ENCODE peak calls at places on chromosomes 6 and 20, in seven cellular contexts. O is A549, E is heart left ventricle, W is cardiac muscle cell, P is H7, I is mucosa of descending colon, Y is stomach. U is an unnamed sample.

GRCh38 chr20:37651932-37652331 is 41.9 kb upstream of the CTNNBL1 start:
- DNase-seq in O (peak; percentile 43), E (peak; percentile 58), W (peak; percentile 59), P (peak; percentile 80), I (peak; percentile 40), Y (peak; percentile 71), U (no peak)

GRCh38 chr20:973785-974194 is 28.3 kb downstream of the RSPO4 start:
- DNase-seq in O (peak; percentile 60), E (no peak), W (peak; percentile 72), P (peak; percentile 82), I (no peak), Y (no peak), U (no peak)

GRCh38 chr6:56448056-56448455 is 194.6 kb downstream of the DST start:
- DNase-seq in O (no peak), E (no peak), W (peak; percentile 11), P (no peak), I (no peak), Y (no peak), U (no peak)

GRCh38 chr6:81838031-81838430 is 85.5 kb upstream of the TENT5A start:
- DNase-seq in O (peak; percentile 58), E (no peak), W (peak; percentile 68), P (no peak), I (no peak), Y (no peak), U (no peak)

GRCh38 chr6:155216312-155217028 is 47.3 kb upstream of the CLDN20 start:
- DNase-seq in O (no peak), E (no peak), W (no peak), P (peak; percentile 69), I (no peak), Y (no peak), U (no peak)

GRCh38 chr6:8102122-8102958 is at the start of gene EEF1E1:
- DNase-seq in O (peak; percentile 94), E (peak; percentile 94), W (peak; percentile 95), P (peak; percentile 95), I (peak; percentile 98), Y (peak; percentile 97), U (peak; percentile 92)

GRCh38 chr20:10508060-10508459 is 73.0 kb downstream of the SLX4IP start:
- DNase-seq in O (no peak), E (no peak), W (peak; percentile 44), P (no peak), I (no peak), Y (no peak), U (no peak)

GRCh38 chr6:16849280-16850210 is 88.3 kb upstream of the ATXN1 start:
- DNase-seq in O (peak; percentile 9), E (no peak), W (peak; percentile 43), P (no peak), I (no peak), Y (no peak), U (no peak)

GRCh38 chr20:19588731-19589130 is 169.3 kb upstream of the RIN2 start:
- DNase-seq in O (no peak), E (no peak), W (no peak), P (no peak), I (no peak), Y (peak; percentile 62), U (peak; percentile 33)

GRCh38 chr6:130047440-130047995 is 29.1 kb downstream of the L3MBTL3 start:
- DNase-seq in O (no peak), E (no peak), W (peak; percentile 3), P (no peak), I (no peak), Y (no peak), U (no peak)

GRCh38 chr6:43834528-43835145 is 64.6 kb downstream of the VEGFA start:
- DNase-seq in O (no peak), E (no peak), W (no peak), P (peak; percentile 53), I (no peak), Y (no peak), U (no peak)

GRCh38 chr20:19741914-19742313 is 16.1 kb upstream of the RIN2 start:
- DNase-seq in O (no peak), E (no peak), W (no peak), P (no peak), I (no peak), Y (no peak), U (no peak)

GRCh38 chr20:58331961-58332551 is 22.5 kb downstream of the RAB22A start:
- DNase-seq in O (no peak), E (no peak), W (no peak), P (no peak), I (no peak), Y (no peak), U (no peak)

GRCh38 chr6:114030767-114031166 is 59.8 kb upstream of the HDAC2 start:
- DNase-seq in O (no peak), E (no peak), W (no peak), P (no peak), I (no peak), Y (no peak), U (no peak)

GRCh38 chr20:62743777-62744317 is 35.2 kb downstream of the NTSR1 start:
- DNase-seq in O (no peak), E (peak; percentile 9), W (no peak), P (no peak), I (no peak), Y (no peak), U (no peak)

GRCh38 chr20:56875052-56875663 is 246.1 kb downstream of the TFAP2C start:
- DNase-seq in O (peak; percentile 86), E (no peak), W (peak; percentile 23), P (peak; percentile 56), I (no peak), Y (no peak), U (no peak)

GRCh38 chr6:69865126-69865525 is 1.2 kb upstream of the COL19A1 start:
- DNase-seq in O (no peak), E (no peak), W (peak; percentile 63), P (no peak), I (no peak), Y (no peak), U (no peak)

GRCh38 chr6:13112921-13113320 is 215.4 kb downstream of the TBC1D7 start:
- DNase-seq in O (no peak), E (no peak), W (no peak), P (no peak), I (no peak), Y (no peak), U (no peak)

GRCh38 chr6:50654155-50654554 is 59.2 kb upstream of the TFAP2D start:
- DNase-seq in O (no peak), E (no peak), W (no peak), P (no peak), I (no peak), Y (no peak), U (no peak)

GRCh38 chr20:32064667-32065066 is 12.6 kb downstream of the HCK start:
- DNase-seq in O (no peak), E (no peak), W (no peak), P (no peak), I (no peak), Y (no peak), U (no peak)

GRCh38 chr6:34491091-34491430 is 25.2 kb downstream of the PACSIN1 start:
- DNase-seq in O (no peak), E (no peak), W (peak; percentile 61), P (peak; percentile 42), I (no peak), Y (no peak), U (peak; percentile 40)
- H3K4me3 ChIP-seq in O (no peak overlapping the region), E (no peak overlapping the region), W (no peak overlapping the region), P (no peak overlapping the region), I (no peak overlapping the region), Y (peak overlapping the region; percentile 13), U (peak overlapping the region; percentile 10)

GRCh38 chr6:148967546-148967945 is 220.7 kb downstream of the UST start:
- DNase-seq in O (no peak), E (no peak), W (no peak), P (peak; percentile 37), I (no peak), Y (no peak), U (no peak)
- H3K4me3 ChIP-seq in O (no peak overlapping the region), E (no peak overlapping the region), W (no peak overlapping the region), P (no peak overlapping the region), I (no peak overlapping the region), Y (no peak overlapping the region), U (no peak overlapping the region)

GRCh38 chr20:35453647-35454046 is 1.8 kb upstream of the CEP250 start:
- DNase-seq in O (no peak), E (no peak), W (no peak), P (no peak), I (no peak), Y (no peak), U (no peak)
- H3K4me3 ChIP-seq in O (peak overlapping the region; percentile 71), E (no peak overlapping the region), W (peak overlapping the region; percentile 44), P (no peak overlapping the region), I (no peak overlapping the region), Y (no peak overlapping the region), U (no peak overlapping the region)

GRCh38 chr20:41306061-41306727 is 11.3 kb downstream of the ZHX3 start:
- DNase-seq in O (no peak), E (no peak), W (no peak), P (no peak), I (no peak), Y (no peak), U (no peak)
- H3K4me3 ChIP-seq in O (no peak overlapping the region), E (no peak overlapping the region), W (no peak overlapping the region), P (no peak overlapping the region), I (no peak overlapping the region), Y (no peak overlapping the region), U (no peak overlapping the region)

GRCh38 chr6:126112171-126112632 is 125.9 kb downstream of the TRMT11 start:
- DNase-seq in O (peak; percentile 44), E (no peak), W (peak; percentile 39), P (no peak), I (no peak), Y (no peak), U (no peak)
- H3K4me3 ChIP-seq in O (no peak overlapping the region), E (no peak overlapping the region), W (no peak overlapping the region), P (no peak overlapping the region), I (no peak overlapping the region), Y (no peak overlapping the region), U (no peak overlapping the region)

U was measured in uterus.